ENCODE peak calls at places on chromosomes 1 and 21, in nine cellular contexts. One of them, this sample, is unnamed.

GRCh38 chr1:53060580-53060979 is 1.4 kb upstream of the PODN start:
- DNase-seq in A172: no peak
- DNase-seq in ovary: no peak
- DNase-seq in cardiac septum: no peak
- DNase-seq in osteoblast: peak; percentile 96
- DNase-seq in SW480: no peak
- DNase-seq in T1000: no peak
- DNase-seq in heart left ventricle: no peak
- DNase-seq in cardiac muscle cell: peak; percentile 69
- DNase-seq in this sample: no peak

GRCh38 chr1:28108006-28108405 is 19.6 kb upstream of the EYA3 start:
- DNase-seq in A172: no peak
- DNase-seq in ovary: no peak
- DNase-seq in cardiac septum: no peak
- DNase-seq in osteoblast: no peak
- DNase-seq in SW480: no peak
- DNase-seq in T1000: no peak
- DNase-seq in heart left ventricle: no peak
- DNase-seq in cardiac muscle cell: no peak
- DNase-seq in this sample: no peak

GRCh38 chr21:36948686-36949085 is 17.8 kb downstream of the HLCS start:
- DNase-seq in A172: no peak
- DNase-seq in ovary: no peak
- DNase-seq in cardiac septum: no peak
- DNase-seq in osteoblast: no peak
- DNase-seq in SW480: no peak
- DNase-seq in T1000: no peak
- DNase-seq in heart left ventricle: no peak
- DNase-seq in cardiac muscle cell: peak; percentile 64
- DNase-seq in this sample: no peak

GRCh38 chr1:78054559-78054958 is 8.8 kb downstream of the GIPC2 start:
- DNase-seq in A172: no peak
- DNase-seq in ovary: no peak
- DNase-seq in cardiac septum: no peak
- DNase-seq in osteoblast: peak; percentile 74
- DNase-seq in SW480: no peak
- DNase-seq in T1000: no peak
- DNase-seq in heart left ventricle: no peak
- DNase-seq in cardiac muscle cell: peak; percentile 21
- DNase-seq in this sample: no peak

GRCh38 chr1:1240822-1241587 is 5.5 kb downstream of the C1QTNF12 start:
- DNase-seq in A172: no peak
- DNase-seq in ovary: no peak
- DNase-seq in cardiac septum: no peak
- DNase-seq in osteoblast: peak; percentile 95
- DNase-seq in SW480: no peak
- DNase-seq in T1000: no peak
- DNase-seq in heart left ventricle: no peak
- DNase-seq in cardiac muscle cell: peak; percentile 19
- DNase-seq in this sample: no peak

GRCh38 chr1:25875154-25875855 is at the start of gene PAQR7:
- DNase-seq in A172: no peak
- DNase-seq in ovary: peak; percentile 86
- DNase-seq in cardiac septum: peak; percentile 89
- DNase-seq in osteoblast: peak; percentile 95
- DNase-seq in SW480: peak; percentile 65
- DNase-seq in T1000: peak; percentile 69
- DNase-seq in heart left ventricle: peak; percentile 81
- DNase-seq in cardiac muscle cell: peak; percentile 82
- DNase-seq in this sample: peak; percentile 64

GRCh38 chr1:234604726-234605492 is 5.1 kb downstream of the IRF2BP2 start:
- DNase-seq in A172: no peak
- DNase-seq in ovary: no peak
- DNase-seq in cardiac septum: no peak
- DNase-seq in osteoblast: no peak
- DNase-seq in SW480: no peak
- DNase-seq in T1000: no peak
- DNase-seq in heart left ventricle: no peak
- DNase-seq in cardiac muscle cell: peak; percentile 59
- DNase-seq in this sample: peak; percentile 47

GRCh38 chr1:67597336-67597735 is 87.7 kb upstream of the GADD45A start:
- DNase-seq in A172: no peak
- DNase-seq in ovary: no peak
- DNase-seq in cardiac septum: no peak
- DNase-seq in osteoblast: no peak
- DNase-seq in SW480: peak; percentile 78
- DNase-seq in T1000: no peak
- DNase-seq in heart left ventricle: no peak
- DNase-seq in cardiac muscle cell: no peak
- DNase-seq in this sample: no peak

GRCh38 chr1:200767326-200767725 is 28.6 kb downstream of the CAMSAP2 start:
- DNase-seq in A172: no peak
- DNase-seq in ovary: no peak
- DNase-seq in cardiac septum: no peak
- DNase-seq in osteoblast: no peak
- DNase-seq in SW480: no peak
- DNase-seq in T1000: no peak
- DNase-seq in heart left ventricle: no peak
- DNase-seq in cardiac muscle cell: peak; percentile 60
- DNase-seq in this sample: no peak

GRCh38 chr1:207971511-207972224 is 60.7 kb upstream of the CD34 start:
- DNase-seq in A172: no peak
- DNase-seq in ovary: no peak
- DNase-seq in cardiac septum: no peak
- DNase-seq in osteoblast: no peak
- DNase-seq in SW480: no peak
- DNase-seq in T1000: no peak
- DNase-seq in heart left ventricle: no peak
- DNase-seq in cardiac muscle cell: no peak
- DNase-seq in this sample: no peak

This sample was measured in mammary epithelial cell.